ENCODE peak calls at places on chromosome 1, in ten cellular contexts. Q, L, V, B, M, C, T, P, A and Y are unnamed samples.

GRCh38 chr1:168164771-168165170 is 14.0 kb upstream of the TIPRL start:
- DNase-seq in Q (peak; percentile 12), L (no peak), V (no peak), B (peak; percentile 21), M (no peak), C (no peak), T (no peak), P (no peak), A (no peak), Y (no peak)

GRCh38 chr1:170731566-170732261 is 67.8 kb downstream of the PRRX1 start:
- DNase-seq in Q (no peak), L (no peak), V (no peak), B (no peak), M (no peak), C (no peak), T (no peak), P (no peak), A (no peak), Y (no peak)

GRCh38 chr1:201347498-201348210 is 29.8 kb downstream of the TNNT2 start:
- DNase-seq in Q (no peak), L (no peak), V (no peak), B (no peak), M (no peak), C (no peak), T (no peak), P (no peak), A (no peak), Y (no peak)

GRCh38 chr1:168974117-168974516 is 132.4 kb upstream of the ATP1B1 start:
- DNase-seq in Q (no peak), L (no peak), V (no peak), B (peak; percentile 17), M (no peak), C (no peak), T (no peak), P (no peak), A (no peak), Y (no peak)

GRCh38 chr1:55987491-55988255 is 591.7 kb downstream of the PLPP3 start:
- DNase-seq in Q (no peak), L (no peak), V (no peak), B (no peak), M (no peak), C (no peak), T (no peak), P (peak; percentile 8), A (no peak), Y (no peak)

GRCh38 chr1:93846151-93846928 is 32.7 kb downstream of the DNTTIP2 start:
- DNase-seq in Q (peak; percentile 74), L (peak; percentile 89), V (peak; percentile 92), B (peak; percentile 70), M (no peak), C (peak; percentile 80), T (peak; percentile 74), P (peak; percentile 82), A (peak; percentile 92), Y (peak; percentile 87)

GRCh38 chr1:197994907-197995407 is 77.8 kb downstream of the LHX9 start:
- DNase-seq in Q (peak; percentile 2), L (peak; percentile 78), V (no peak), B (no peak), M (no peak), C (no peak), T (no peak), P (no peak), A (no peak), Y (no peak)

GRCh38 chr1:29181413-29182225 is at the start of gene SRSF4:
- DNase-seq in Q (peak; percentile 98), L (peak; percentile 99), V (peak; percentile 96), B (peak; percentile 97), M (peak; percentile 92), C (peak; percentile 99), T (peak; percentile 98), P (peak; percentile 98), A (peak; percentile 99), Y (peak; percentile 99)

GRCh38 chr1:10400013-10400412 is 1.1 kb downstream of the PGD start:
- DNase-seq in Q (no peak), L (no peak), V (no peak), B (no peak), M (no peak), C (no peak), T (no peak), P (no peak), A (no peak), Y (no peak)

GRCh38 chr1:10640079-10640578 is 156.3 kb downstream of the CASZ1 start:
- DNase-seq in Q (no peak), L (no peak), V (no peak), B (no peak), M (no peak), C (no peak), T (no peak), P (no peak), A (no peak), Y (no peak)

GRCh38 chr1:21938791-21939538 is 1.9 kb upstream of the HSPG2 start:
- DNase-seq in Q (no peak), L (no peak), V (no peak), B (no peak), M (no peak), C (no peak), T (no peak), P (peak; percentile 58), A (no peak), Y (no peak)

GRCh38 chr1:245155186-245156040 is 628 bp downstream of the KIF26B start:
- DNase-seq in Q (peak; percentile 15), L (peak; percentile 26), V (no peak), B (no peak), M (no peak), C (no peak), T (no peak), P (peak; percentile 40), A (peak; percentile 44), Y (peak; percentile 26)
- TF ChIP-seq CTCF in Q (no peak), L (no peak), V (no peak), B (peak; percentile 6), M (no peak), C (no peak), T (no peak), P (peak; percentile 14), A (no peak), Y (no peak)

GRCh38 chr1:112506731-112507130 is 2.0 kb upstream of the WNT2B start:
- DNase-seq in Q (no peak), L (no peak), V (no peak), B (no peak), M (no peak), C (no peak), T (no peak), P (no peak), A (no peak), Y (no peak)

GRCh38 chr1:112507896-112508241 is 896 bp upstream of the WNT2B start:
- DNase-seq in Q (no peak), L (peak; percentile 13), V (no peak), B (no peak), M (no peak), C (no peak), T (no peak), P (no peak), A (no peak), Y (peak; percentile 54)

GRCh38 chr1:112508242-112509004 is at the start of gene WNT2B:
- DNase-seq in Q (no peak), L (peak; percentile 40), V (peak; percentile 35), B (no peak), M (no peak), C (no peak), T (peak; percentile 20), P (no peak), A (peak; percentile 49), Y (peak; percentile 68)

GRCh38 chr1:112505878-112506277 is 2.9 kb upstream of the WNT2B start:
- DNase-seq in Q (no peak), L (no peak), V (no peak), B (no peak), M (no peak), C (no peak), T (no peak), P (no peak), A (no peak), Y (no peak)

DNA sequence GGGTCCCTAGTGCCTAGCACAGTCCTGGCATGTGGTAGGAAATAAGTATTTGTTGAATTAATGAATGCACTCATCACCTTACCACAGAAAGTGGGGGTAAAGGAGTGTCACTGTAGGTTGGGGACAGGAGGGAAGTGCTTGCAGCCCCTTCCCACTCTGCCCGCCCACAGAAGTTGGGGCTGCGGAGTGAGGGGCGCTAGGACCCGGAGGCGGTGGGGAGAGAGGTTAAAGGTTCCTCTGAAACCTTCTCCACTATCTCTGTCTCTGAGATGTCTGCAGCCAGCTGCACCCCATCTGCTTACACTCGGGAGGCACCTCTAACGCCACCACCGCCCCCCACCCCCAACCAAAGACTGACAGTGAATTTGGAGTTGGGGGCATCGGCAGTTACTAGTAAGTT is 1.4 kb upstream of the WNT2B start:
- DNase-seq in Q (no peak), L (no peak), V (no peak), B (no peak), M (no peak), C (no peak), T (no peak), P (no peak), A (no peak), Y (no peak)
- TF ChIP-seq CTCF in Q (no peak), L (no peak), V (no peak), B (no peak), M (no peak), C (no peak), T (no peak), P (no peak), A (no peak), Y (no peak)

GRCh38 chr1:236207569-236207968 is 65.2 kb downstream of the GPR137B start:
- DNase-seq in Q (no peak), L (no peak), V (no peak), B (no peak), M (no peak), C (no peak), T (no peak), P (no peak), A (no peak), Y (no peak)

GRCh38 chr1:236204043-236204442 is 61.7 kb downstream of the GPR137B start:
- DNase-seq in Q (peak; percentile 65), L (no peak), V (no peak), B (peak; percentile 72), M (no peak), C (no peak), T (no peak), P (no peak), A (no peak), Y (no peak)

GRCh38 chr1:236207121-236207520 is 64.8 kb downstream of the GPR137B start:
- DNase-seq in Q (no peak), L (no peak), V (no peak), B (no peak), M (no peak), C (no peak), T (no peak), P (no peak), A (no peak), Y (no peak)

GRCh38 chr1:236204656-236205055 is 62.3 kb downstream of the GPR137B start:
- DNase-seq in Q (peak; percentile 30), L (no peak), V (no peak), B (peak; percentile 27), M (no peak), C (no peak), T (no peak), P (no peak), A (no peak), Y (no peak)

GRCh38 chr1:236206548-236206947 is 64.2 kb downstream of the GPR137B start:
- DNase-seq in Q (no peak), L (no peak), V (no peak), B (no peak), M (no peak), C (peak; percentile 25), T (no peak), P (no peak), A (peak; percentile 3), Y (no peak)
- TF ChIP-seq CTCF in Q (no peak), L (no peak), V (no peak), B (no peak), M (no peak), C (no peak), T (no peak), P (no peak), A (no peak), Y (no peak)

GRCh38 chr1:117568999-117569398 is 36.8 kb upstream of the TENT5C start:
- DNase-seq in Q (no peak), L (no peak), V (no peak), B (no peak), M (no peak), C (no peak), T (no peak), P (no peak), A (no peak), Y (no peak)
- TF ChIP-seq CTCF in Q (no peak), L (no peak), V (no peak), B (peak; percentile 13), M (no peak), C (no peak), T (no peak), P (no peak), A (no peak), Y (no peak)